ENCODE peak calls at places on chromosomes 11 and 22, in ten cellular contexts. One of them, this sample, is unnamed.

GRCh38 chr22:41910599-41911291 is 4.1 kb downstream of the SHISA8 start:
- DNase-seq in heart right ventricle: peak; percentile 63
- DNase-seq in choroid plexus epithelial cell: no peak
- DNase-seq in neural crest cell: no peak
- DNase-seq in astrocyte of the spinal cord: no peak
- DNase-seq in MCF 10A: peak; percentile 36
- DNase-seq in GM23338: peak; percentile 45
- DNase-seq in AG04450: no peak
- DNase-seq in bronchial epithelial cell: no peak
- DNase-seq in fibroblast of mammary gland: peak; percentile 15
- DNase-seq in this sample: no peak

GRCh38 chr11:35347173-35347878 is 72.0 kb downstream of the SLC1A2 start:
- DNase-seq in neural crest cell: no peak
- DNase-seq in AG04450: no peak
- DNase-seq in heart right ventricle: no peak
- DNase-seq in GM23338: no peak
- DNase-seq in astrocyte of the spinal cord: no peak
- DNase-seq in choroid plexus epithelial cell: no peak
- DNase-seq in fibroblast of mammary gland: no peak
- DNase-seq in MCF 10A: no peak
- DNase-seq in bronchial epithelial cell: no peak
- DNase-seq in this sample: no peak

GRCh38 chr11:123144707-123145106 is 50.3 kb downstream of the CLMP start:
- DNase-seq in MCF 10A: no peak
- DNase-seq in GM23338: no peak
- DNase-seq in AG04450: no peak
- DNase-seq in bronchial epithelial cell: no peak
- DNase-seq in neural crest cell: no peak
- DNase-seq in heart right ventricle: no peak
- DNase-seq in fibroblast of mammary gland: no peak
- DNase-seq in astrocyte of the spinal cord: no peak
- DNase-seq in choroid plexus epithelial cell: no peak
- DNase-seq in this sample: no peak

GRCh38 chr11:27277843-27278242 is 85.2 kb downstream of the CCDC34 start:
- DNase-seq in AG04450: no peak
- DNase-seq in bronchial epithelial cell: no peak
- DNase-seq in GM23338: no peak
- DNase-seq in astrocyte of the spinal cord: no peak
- DNase-seq in choroid plexus epithelial cell: no peak
- DNase-seq in MCF 10A: no peak
- DNase-seq in fibroblast of mammary gland: no peak
- DNase-seq in neural crest cell: no peak
- DNase-seq in heart right ventricle: no peak
- DNase-seq in this sample: no peak

GRCh38 chr11:73017024-73017751 is 124.9 kb downstream of the FCHSD2 start:
- DNase-seq in AG04450: no peak
- DNase-seq in heart right ventricle: no peak
- DNase-seq in fibroblast of mammary gland: no peak
- DNase-seq in bronchial epithelial cell: peak; percentile 26
- DNase-seq in MCF 10A: peak; percentile 44
- DNase-seq in choroid plexus epithelial cell: no peak
- DNase-seq in astrocyte of the spinal cord: no peak
- DNase-seq in GM23338: no peak
- DNase-seq in neural crest cell: no peak
- DNase-seq in this sample: no peak

GRCh38 chr22:30488121-30488520 is 16.3 kb upstream of the SEC14L3 start:
- DNase-seq in heart right ventricle: no peak
- DNase-seq in bronchial epithelial cell: no peak
- DNase-seq in AG04450: no peak
- DNase-seq in fibroblast of mammary gland: no peak
- DNase-seq in GM23338: peak; percentile 50
- DNase-seq in choroid plexus epithelial cell: no peak
- DNase-seq in neural crest cell: no peak
- DNase-seq in astrocyte of the spinal cord: no peak
- DNase-seq in MCF 10A: no peak
- DNase-seq in this sample: no peak

GRCh38 chr11:75350743-75351540 is 519 bp downstream of the ARRB1 start:
- DNase-seq in fibroblast of mammary gland: peak; percentile 48
- DNase-seq in choroid plexus epithelial cell: no peak
- DNase-seq in GM23338: peak; percentile 74
- DNase-seq in AG04450: no peak
- DNase-seq in astrocyte of the spinal cord: no peak
- DNase-seq in MCF 10A: no peak
- DNase-seq in heart right ventricle: peak; percentile 57
- DNase-seq in bronchial epithelial cell: peak; percentile 23
- DNase-seq in neural crest cell: no peak
- DNase-seq in this sample: peak; percentile 42

GRCh38 chr11:116035972-116036371 is 531.8 kb upstream of the CADM1 start:
- DNase-seq in AG04450: no peak
- DNase-seq in MCF 10A: no peak
- DNase-seq in astrocyte of the spinal cord: no peak
- DNase-seq in GM23338: peak; percentile 22
- DNase-seq in choroid plexus epithelial cell: no peak
- DNase-seq in fibroblast of mammary gland: no peak
- DNase-seq in neural crest cell: no peak
- DNase-seq in bronchial epithelial cell: no peak
- DNase-seq in heart right ventricle: no peak
- DNase-seq in this sample: no peak

GRCh38 chr11:13480198-13480597 is 15.6 kb downstream of the PTH start:
- DNase-seq in neural crest cell: no peak
- DNase-seq in MCF 10A: peak; percentile 21
- DNase-seq in choroid plexus epithelial cell: no peak
- DNase-seq in GM23338: no peak
- DNase-seq in fibroblast of mammary gland: no peak
- DNase-seq in heart right ventricle: no peak
- DNase-seq in AG04450: no peak
- DNase-seq in bronchial epithelial cell: no peak
- DNase-seq in astrocyte of the spinal cord: no peak
- DNase-seq in this sample: no peak

GRCh38 chr22:45877651-45878050 is 99.3 kb downstream of the WNT7B start:
- DNase-seq in GM23338: no peak
- DNase-seq in AG04450: no peak
- DNase-seq in neural crest cell: no peak
- DNase-seq in astrocyte of the spinal cord: no peak
- DNase-seq in fibroblast of mammary gland: no peak
- DNase-seq in choroid plexus epithelial cell: no peak
- DNase-seq in MCF 10A: no peak
- DNase-seq in heart right ventricle: no peak
- DNase-seq in bronchial epithelial cell: no peak
- DNase-seq in this sample: no peak

GRCh38 chr11:123560001-123560400 is 94.4 kb downstream of the SCN3B start:
- DNase-seq in MCF 10A: no peak
- DNase-seq in bronchial epithelial cell: peak; percentile 57
- DNase-seq in fibroblast of mammary gland: peak; percentile 21
- DNase-seq in astrocyte of the spinal cord: peak; percentile 60
- DNase-seq in GM23338: peak; percentile 62
- DNase-seq in neural crest cell: no peak
- DNase-seq in choroid plexus epithelial cell: peak; percentile 79
- DNase-seq in AG04450: peak; percentile 41
- DNase-seq in heart right ventricle: peak; percentile 64
- DNase-seq in this sample: no peak

GRCh38 chr11:111734383-111735261 is 31.6 kb downstream of the PPP2R1B start:
- DNase-seq in choroid plexus epithelial cell: peak; percentile 55
- DNase-seq in fibroblast of mammary gland: peak; percentile 37
- DNase-seq in heart right ventricle: peak; percentile 20
- DNase-seq in GM23338: no peak
- DNase-seq in neural crest cell: no peak
- DNase-seq in bronchial epithelial cell: no peak
- DNase-seq in MCF 10A: no peak
- DNase-seq in astrocyte of the spinal cord: peak; percentile 50
- DNase-seq in AG04450: no peak
- DNase-seq in this sample: no peak

GRCh38 chr11:64998141-64998540 is 1.4 kb upstream of the BATF2 start:
- DNase-seq in choroid plexus epithelial cell: no peak
- DNase-seq in AG04450: no peak
- DNase-seq in MCF 10A: no peak
- DNase-seq in heart right ventricle: no peak
- DNase-seq in neural crest cell: no peak
- DNase-seq in astrocyte of the spinal cord: no peak
- DNase-seq in fibroblast of mammary gland: no peak
- DNase-seq in bronchial epithelial cell: no peak
- DNase-seq in GM23338: peak; percentile 40
- DNase-seq in this sample: no peak

GRCh38 chr11:86608251-86608799 is 64.1 kb downstream of the ME3 start:
- DNase-seq in fibroblast of mammary gland: peak; percentile 83
- DNase-seq in astrocyte of the spinal cord: peak; percentile 85
- DNase-seq in neural crest cell: peak; percentile 46
- DNase-seq in bronchial epithelial cell: peak; percentile 80
- DNase-seq in MCF 10A: peak; percentile 82
- DNase-seq in choroid plexus epithelial cell: peak; percentile 88
- DNase-seq in heart right ventricle: peak; percentile 68
- DNase-seq in AG04450: peak; percentile 57
- DNase-seq in GM23338: peak; percentile 82
- DNase-seq in this sample: peak; percentile 31

GRCh38 chr22:23184100-23184763 is 3.9 kb downstream of the BCR start:
- DNase-seq in astrocyte of the spinal cord: no peak
- DNase-seq in fibroblast of mammary gland: no peak
- DNase-seq in choroid plexus epithelial cell: no peak
- DNase-seq in heart right ventricle: no peak
- DNase-seq in GM23338: no peak
- DNase-seq in neural crest cell: no peak
- DNase-seq in bronchial epithelial cell: no peak
- DNase-seq in MCF 10A: no peak
- DNase-seq in AG04450: no peak
- DNase-seq in this sample: no peak

GRCh38 chr11:93543292-93543977 is at the start of gene SMCO4:
- DNase-seq in astrocyte of the spinal cord: peak; percentile 77
- DNase-seq in choroid plexus epithelial cell: peak; percentile 74
- DNase-seq in GM23338: peak; percentile 95
- DNase-seq in bronchial epithelial cell: peak; percentile 33
- DNase-seq in AG04450: no peak
- DNase-seq in neural crest cell: peak; percentile 80
- DNase-seq in fibroblast of mammary gland: peak; percentile 69
- DNase-seq in MCF 10A: peak; percentile 79
- DNase-seq in heart right ventricle: peak; percentile 89
- DNase-seq in this sample: peak; percentile 56
- TF ChIP-seq CTCF in astrocyte of the spinal cord: peak; percentile 67
- TF ChIP-seq CTCF in choroid plexus epithelial cell: peak; percentile 59
- TF ChIP-seq CTCF in GM23338: peak; percentile 78
- TF ChIP-seq CTCF in bronchial epithelial cell: peak; percentile 85
- TF ChIP-seq CTCF in AG04450: peak; percentile 68
- TF ChIP-seq CTCF in neural crest cell: peak; percentile 80
- TF ChIP-seq CTCF in fibroblast of mammary gland: peak; percentile 40
- TF ChIP-seq CTCF in MCF 10A: peak; percentile 78
- TF ChIP-seq CTCF in heart right ventricle: peak; percentile 73
- TF ChIP-seq CTCF in this sample: peak; percentile 36

DNA sequence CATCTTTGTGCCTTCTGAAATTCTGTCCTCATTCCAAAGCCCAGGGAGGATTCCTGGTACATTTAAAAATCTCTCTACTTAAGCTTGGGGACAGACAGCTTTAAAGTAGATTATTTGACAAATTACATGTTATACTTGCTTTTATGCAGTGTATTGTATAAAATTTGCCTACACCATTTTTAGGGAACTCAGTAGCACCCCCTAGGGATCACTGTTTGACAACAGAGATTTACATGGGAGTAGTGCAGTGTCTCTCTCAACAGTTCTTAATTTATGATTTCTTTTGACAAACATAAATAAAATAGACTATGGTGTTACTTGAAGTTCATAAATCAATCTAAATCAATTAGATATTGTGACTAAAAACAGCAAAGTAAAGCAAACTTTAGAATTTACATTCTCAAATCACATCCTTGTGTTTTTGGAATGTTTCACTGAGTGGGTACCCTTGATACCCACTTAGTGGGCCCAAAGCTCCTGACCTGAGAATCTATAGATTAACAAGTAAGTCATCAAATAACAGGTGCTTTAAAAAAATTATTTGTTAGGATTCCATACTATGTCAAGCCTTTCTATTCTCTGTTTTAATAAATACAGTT is 428.8 kb downstream of the DYNC2H1 start:
- DNase-seq in astrocyte of the spinal cord: peak; percentile 42
- DNase-seq in neural crest cell: no peak
- DNase-seq in fibroblast of mammary gland: peak; percentile 62
- DNase-seq in AG04450: no peak
- DNase-seq in choroid plexus epithelial cell: peak; percentile 79
- DNase-seq in MCF 10A: peak; percentile 59
- DNase-seq in bronchial epithelial cell: peak; percentile 42
- DNase-seq in heart right ventricle: no peak
- DNase-seq in GM23338: peak; percentile 66
- DNase-seq in this sample: no peak
- TF ChIP-seq CTCF in astrocyte of the spinal cord: peak; percentile 64
- TF ChIP-seq CTCF in neural crest cell: peak; percentile 62
- TF ChIP-seq CTCF in fibroblast of mammary gland: peak; percentile 76
- TF ChIP-seq CTCF in AG04450: peak; percentile 71
- TF ChIP-seq CTCF in choroid plexus epithelial cell: peak; percentile 71
- TF ChIP-seq CTCF in MCF 10A: peak; percentile 52
- TF ChIP-seq CTCF in bronchial epithelial cell: peak; percentile 53
- TF ChIP-seq CTCF in heart right ventricle: peak; percentile 18
- TF ChIP-seq CTCF in GM23338: peak; percentile 64
- TF ChIP-seq CTCF in this sample: no peak

DNA sequence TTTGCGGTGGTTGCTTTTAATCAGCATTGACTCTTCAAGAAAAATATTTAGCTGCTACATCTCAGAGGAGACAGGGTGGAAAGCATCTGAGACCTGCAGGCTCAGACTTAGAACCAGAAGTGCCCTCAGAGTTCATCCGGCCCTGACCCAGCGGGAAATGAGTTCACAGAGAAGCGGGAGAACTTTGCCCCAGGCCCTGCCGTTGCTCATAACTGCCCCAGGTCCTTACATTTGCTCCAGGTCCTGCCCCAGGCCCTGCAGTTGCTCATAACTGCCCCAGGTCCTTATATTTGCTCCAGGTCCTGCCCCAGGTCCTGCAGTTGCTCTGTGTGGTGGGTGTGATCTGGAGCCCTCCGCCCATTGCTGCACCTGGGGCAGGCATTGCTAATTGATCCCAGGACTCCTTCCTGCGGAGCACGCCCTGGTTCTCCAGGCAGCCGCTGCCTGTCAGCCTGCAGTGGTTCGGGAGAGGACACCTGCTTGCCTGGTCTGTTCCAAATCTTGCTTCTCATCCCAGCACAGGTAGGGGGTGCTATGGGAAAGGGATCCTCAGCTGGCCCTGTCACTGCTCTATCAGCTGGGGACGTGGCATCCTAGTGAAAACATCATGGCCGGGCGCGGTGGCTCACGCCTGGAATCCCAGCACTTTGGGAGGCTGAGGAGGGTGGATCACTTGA is 58.1 kb upstream of the PPP6R3 start:
- DNase-seq in choroid plexus epithelial cell: peak; percentile 18
- DNase-seq in GM23338: peak; percentile 59
- DNase-seq in bronchial epithelial cell: no peak
- DNase-seq in AG04450: no peak
- DNase-seq in neural crest cell: no peak
- DNase-seq in fibroblast of mammary gland: no peak
- DNase-seq in heart right ventricle: no peak
- DNase-seq in MCF 10A: no peak
- DNase-seq in astrocyte of the spinal cord: no peak
- DNase-seq in this sample: no peak
- TF ChIP-seq CTCF in choroid plexus epithelial cell: peak; percentile 47
- TF ChIP-seq CTCF in GM23338: peak; percentile 67
- TF ChIP-seq CTCF in bronchial epithelial cell: no peak
- TF ChIP-seq CTCF in AG04450: no peak
- TF ChIP-seq CTCF in neural crest cell: no peak
- TF ChIP-seq CTCF in fibroblast of mammary gland: no peak
- TF ChIP-seq CTCF in heart right ventricle: no peak
- TF ChIP-seq CTCF in MCF 10A: no peak
- TF ChIP-seq CTCF in astrocyte of the spinal cord: no peak
- TF ChIP-seq CTCF in this sample: no peak

DNA sequence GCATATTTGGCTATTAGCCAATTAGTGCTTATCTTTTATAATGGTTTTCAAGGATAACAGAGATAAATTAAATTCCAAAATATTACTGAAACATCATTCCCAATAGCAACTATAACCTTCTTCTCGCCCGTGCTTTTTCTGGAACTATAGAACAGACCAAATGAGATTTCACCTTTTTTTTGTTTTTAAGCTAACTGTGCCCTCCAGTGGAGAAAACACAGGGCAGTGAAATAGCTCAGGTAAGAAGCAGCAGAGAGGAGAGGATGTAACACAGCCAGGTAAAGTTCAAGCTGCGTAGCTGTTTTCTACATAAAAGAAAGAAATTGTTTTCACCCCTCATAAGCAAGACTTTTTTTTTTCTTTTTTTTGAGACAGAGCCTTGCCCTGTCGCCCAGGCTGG is 28.2 kb downstream of the HSD17B12 start:
- DNase-seq in GM23338: peak; percentile 27
- DNase-seq in bronchial epithelial cell: no peak
- DNase-seq in neural crest cell: no peak
- DNase-seq in fibroblast of mammary gland: no peak
- DNase-seq in AG04450: no peak
- DNase-seq in astrocyte of the spinal cord: no peak
- DNase-seq in heart right ventricle: no peak
- DNase-seq in MCF 10A: peak; percentile 14
- DNase-seq in choroid plexus epithelial cell: no peak
- DNase-seq in this sample: no peak
- TF ChIP-seq CTCF in GM23338: peak; percentile 42
- TF ChIP-seq CTCF in bronchial epithelial cell: peak; percentile 18
- TF ChIP-seq CTCF in neural crest cell: peak; percentile 34
- TF ChIP-seq CTCF in fibroblast of mammary gland: peak; percentile 9
- TF ChIP-seq CTCF in AG04450: peak; percentile 25
- TF ChIP-seq CTCF in astrocyte of the spinal cord: peak; percentile 24
- TF ChIP-seq CTCF in heart right ventricle: peak; percentile 15
- TF ChIP-seq CTCF in MCF 10A: peak; percentile 36
- TF ChIP-seq CTCF in choroid plexus epithelial cell: peak; percentile 53
- TF ChIP-seq CTCF in this sample: no peak

This sample was measured in natural killer cell.